ENCODE peak calls at places on chromosomes 1 and 21, in five cellular contexts. One of them, this sample, is unnamed.

GRCh38 chr1:199226163-199226562 is 587.3 kb downstream of the PTPRC start:
- DNase-seq in CD8-positive, alpha-beta T cell: no peak
- DNase-seq in NT2/D1: no peak
- DNase-seq in PC-3: peak; percentile 75
- DNase-seq in GM23338: no peak
- DNase-seq in this sample: peak; percentile 20

GRCh38 chr1:197859024-197859423 is 43.4 kb upstream of the C1orf53 start:
- DNase-seq in NT2/D1: no peak
- DNase-seq in CD8-positive, alpha-beta T cell: no peak
- DNase-seq in GM23338: no peak
- DNase-seq in PC-3: peak; percentile 27
- DNase-seq in this sample: no peak

GRCh38 chr1:25425098-25426085 is 4.8 kb upstream of the RHCE start:
- DNase-seq in NT2/D1: no peak
- DNase-seq in GM23338: no peak
- DNase-seq in PC-3: peak; percentile 80
- DNase-seq in CD8-positive, alpha-beta T cell: no peak
- DNase-seq in this sample: no peak

GRCh38 chr21:38358098-38358497 is 101.3 kb downstream of the KCNJ15 start:
- DNase-seq in PC-3: no peak
- DNase-seq in NT2/D1: no peak
- DNase-seq in GM23338: no peak
- DNase-seq in CD8-positive, alpha-beta T cell: no peak
- DNase-seq in this sample: no peak

GRCh38 chr21:36654341-36654740 is 44.6 kb upstream of the SIM2 start:
- DNase-seq in PC-3: no peak
- DNase-seq in GM23338: no peak
- DNase-seq in CD8-positive, alpha-beta T cell: no peak
- DNase-seq in NT2/D1: no peak
- DNase-seq in this sample: no peak

GRCh38 chr1:64062941-64063581 is 140.4 kb upstream of the UBE2U start:
- DNase-seq in GM23338: no peak
- DNase-seq in PC-3: peak; percentile 20
- DNase-seq in NT2/D1: no peak
- DNase-seq in CD8-positive, alpha-beta T cell: no peak
- DNase-seq in this sample: no peak

GRCh38 chr1:111565957-111566356 is 53.6 kb upstream of the RAP1A start:
- DNase-seq in PC-3: no peak
- DNase-seq in NT2/D1: no peak
- DNase-seq in CD8-positive, alpha-beta T cell: no peak
- DNase-seq in GM23338: no peak
- DNase-seq in this sample: no peak

GRCh38 chr1:167723707-167724323 is 2.0 kb downstream of the MPZL1 start:
- DNase-seq in NT2/D1: no peak
- DNase-seq in GM23338: no peak
- DNase-seq in PC-3: no peak
- DNase-seq in CD8-positive, alpha-beta T cell: no peak
- DNase-seq in this sample: no peak

GRCh38 chr1:180974236-180974635 is 48.4 kb downstream of the STX6 start:
- DNase-seq in PC-3: peak; percentile 2
- DNase-seq in CD8-positive, alpha-beta T cell: no peak
- DNase-seq in NT2/D1: no peak
- DNase-seq in GM23338: no peak
- DNase-seq in this sample: no peak

GRCh38 chr1:5473268-5473667 is 519.0 kb downstream of the NPHP4 start:
- DNase-seq in CD8-positive, alpha-beta T cell: no peak
- DNase-seq in PC-3: no peak
- DNase-seq in GM23338: no peak
- DNase-seq in NT2/D1: no peak
- DNase-seq in this sample: no peak

GRCh38 chr1:26862781-26863676 is at the start of gene SFN:
- DNase-seq in NT2/D1: no peak
- DNase-seq in PC-3: peak; percentile 98
- DNase-seq in CD8-positive, alpha-beta T cell: no peak
- DNase-seq in GM23338: peak; percentile 93
- DNase-seq in this sample: peak; percentile 62

GRCh38 chr1:56709269-56709880 is 64.3 kb downstream of the PRKAA2 start:
- DNase-seq in PC-3: peak; percentile 87
- DNase-seq in CD8-positive, alpha-beta T cell: no peak
- DNase-seq in GM23338: peak; percentile 82
- DNase-seq in NT2/D1: peak; percentile 64
- DNase-seq in this sample: peak; percentile 4

GRCh38 chr1:234589854-234590620 is 19.9 kb downstream of the IRF2BP2 start:
- DNase-seq in PC-3: no peak
- DNase-seq in CD8-positive, alpha-beta T cell: no peak
- DNase-seq in GM23338: no peak
- DNase-seq in NT2/D1: no peak
- DNase-seq in this sample: no peak

GRCh38 chr1:3467096-3468036 is 12.9 kb downstream of the ARHGEF16 start:
- DNase-seq in CD8-positive, alpha-beta T cell: no peak
- DNase-seq in GM23338: no peak
- DNase-seq in PC-3: no peak
- DNase-seq in NT2/D1: no peak
- DNase-seq in this sample: no peak

GRCh38 chr1:58397187-58397820 is 149.2 kb downstream of the OMA1 start:
- DNase-seq in CD8-positive, alpha-beta T cell: no peak
- DNase-seq in GM23338: no peak
- DNase-seq in PC-3: no peak
- DNase-seq in NT2/D1: no peak
- DNase-seq in this sample: no peak

GRCh38 chr1:204979891-204980649 is 62.9 kb upstream of the CNTN2 start:
- DNase-seq in CD8-positive, alpha-beta T cell: no peak
- DNase-seq in GM23338: no peak
- DNase-seq in PC-3: no peak
- DNase-seq in NT2/D1: no peak
- DNase-seq in this sample: no peak

GRCh38 chr1:34847094-34847493 is 12.5 kb downstream of the SMIM12 start:
- DNase-seq in NT2/D1: no peak
- DNase-seq in GM23338: no peak
- DNase-seq in CD8-positive, alpha-beta T cell: no peak
- DNase-seq in PC-3: no peak
- DNase-seq in this sample: no peak

GRCh38 chr1:97621955-97622354 is 298.9 kb downstream of the DPYD start:
- DNase-seq in CD8-positive, alpha-beta T cell: no peak
- DNase-seq in NT2/D1: no peak
- DNase-seq in PC-3: peak; percentile 81
- DNase-seq in GM23338: no peak
- DNase-seq in this sample: no peak

GRCh38 chr1:26797627-26798026 is 9.9 kb downstream of the PIGV start:
- DNase-seq in PC-3: no peak
- DNase-seq in CD8-positive, alpha-beta T cell: no peak
- DNase-seq in NT2/D1: no peak
- DNase-seq in GM23338: no peak
- DNase-seq in this sample: no peak

GRCh38 chr1:42439940-42440339 is 15.9 kb downstream of the ZMYND12 start:
- DNase-seq in CD8-positive, alpha-beta T cell: no peak
- DNase-seq in GM23338: no peak
- DNase-seq in PC-3: peak; percentile 85
- DNase-seq in NT2/D1: no peak
- DNase-seq in this sample: no peak

GRCh38 chr21:28944296-28944695 is 48.4 kb downstream of the LTN1 start:
- DNase-seq in PC-3: no peak
- DNase-seq in CD8-positive, alpha-beta T cell: no peak
- DNase-seq in GM23338: no peak
- DNase-seq in NT2/D1: no peak
- DNase-seq in this sample: no peak

GRCh38 chr21:38506606-38507331 is 8.5 kb upstream of the ERG start:
- DNase-seq in NT2/D1: no peak
- DNase-seq in CD8-positive, alpha-beta T cell: no peak
- DNase-seq in GM23338: peak; percentile 30
- DNase-seq in PC-3: no peak
- DNase-seq in this sample: no peak

GRCh38 chr1:200154069-200154767 is 126.7 kb downstream of the NR5A2 start:
- DNase-seq in CD8-positive, alpha-beta T cell: peak; percentile 11
- DNase-seq in NT2/D1: no peak
- DNase-seq in PC-3: no peak
- DNase-seq in GM23338: no peak
- DNase-seq in this sample: peak; percentile 64

GRCh38 chr1:71086331-71086730 is 5.5 kb upstream of the ZRANB2 start:
- DNase-seq in PC-3: peak; percentile 94
- DNase-seq in NT2/D1: no peak
- DNase-seq in CD8-positive, alpha-beta T cell: no peak
- DNase-seq in GM23338: no peak
- DNase-seq in this sample: no peak

GRCh38 chr1:230163205-230163604 is 96.2 kb downstream of the GALNT2 start:
- DNase-seq in GM23338: no peak
- DNase-seq in CD8-positive, alpha-beta T cell: no peak
- DNase-seq in NT2/D1: no peak
- DNase-seq in PC-3: peak; percentile 22
- DNase-seq in this sample: no peak

GRCh38 chr1:25817840-25818501 is 1.8 kb upstream of the MTFR1L start:
- DNase-seq in GM23338: peak; percentile 69
- DNase-seq in PC-3: peak; percentile 47
- DNase-seq in CD8-positive, alpha-beta T cell: no peak
- DNase-seq in NT2/D1: no peak
- DNase-seq in this sample: no peak

GRCh38 chr1:233613252-233614172 is at the start of gene KCNK1:
- DNase-seq in GM23338: peak; percentile 91
- DNase-seq in PC-3: peak; percentile 96
- DNase-seq in NT2/D1: peak; percentile 65
- DNase-seq in CD8-positive, alpha-beta T cell: no peak
- DNase-seq in this sample: peak; percentile 32

GRCh38 chr21:31117046-31117916 is 79.0 kb upstream of the KRTAP19-8 start:
- DNase-seq in NT2/D1: peak; percentile 38
- DNase-seq in CD8-positive, alpha-beta T cell: no peak
- DNase-seq in PC-3: peak; percentile 94
- DNase-seq in GM23338: no peak
- DNase-seq in this sample: no peak

GRCh38 chr1:10704383-10704882 is 92.0 kb downstream of the CASZ1 start:
- DNase-seq in GM23338: peak; percentile 88
- DNase-seq in CD8-positive, alpha-beta T cell: no peak
- DNase-seq in PC-3: no peak
- DNase-seq in NT2/D1: no peak
- DNase-seq in this sample: no peak

GRCh38 chr1:88774151-88774556 is 90.1 kb downstream of the PKN2 start:
- DNase-seq in GM23338: peak; percentile 88
- DNase-seq in PC-3: peak; percentile 91
- DNase-seq in NT2/D1: peak; percentile 22
- DNase-seq in CD8-positive, alpha-beta T cell: no peak
- DNase-seq in this sample: no peak

GRCh38 chr1:112998592-112999235 is 42.7 kb upstream of the SLC16A1 start:
- DNase-seq in PC-3: no peak
- DNase-seq in NT2/D1: no peak
- DNase-seq in CD8-positive, alpha-beta T cell: no peak
- DNase-seq in GM23338: no peak
- DNase-seq in this sample: no peak

GRCh38 chr1:205071801-205072200 is 12.5 kb downstream of the TMEM81 start:
- DNase-seq in CD8-positive, alpha-beta T cell: no peak
- DNase-seq in PC-3: no peak
- DNase-seq in GM23338: no peak
- DNase-seq in NT2/D1: no peak
- DNase-seq in this sample: no peak

GRCh38 chr1:98919211-98919610 is 85.5 kb downstream of the PLPPR5 start:
- DNase-seq in NT2/D1: no peak
- DNase-seq in CD8-positive, alpha-beta T cell: no peak
- DNase-seq in PC-3: peak; percentile 60
- DNase-seq in GM23338: no peak
- DNase-seq in this sample: no peak

GRCh38 chr1:41851589-41851988 is 67.1 kb downstream of the HIVEP3 start:
- DNase-seq in NT2/D1: no peak
- DNase-seq in GM23338: peak; percentile 25
- DNase-seq in PC-3: peak; percentile 96
- DNase-seq in CD8-positive, alpha-beta T cell: no peak
- DNase-seq in this sample: no peak

GRCh38 chr1:181128592-181129497 is 40.3 kb downstream of the IER5 start:
- DNase-seq in NT2/D1: no peak
- DNase-seq in PC-3: no peak
- DNase-seq in GM23338: peak; percentile 51
- DNase-seq in CD8-positive, alpha-beta T cell: no peak
- DNase-seq in this sample: peak; percentile 82

GRCh38 chr1:174912243-174912642 is 87.5 kb upstream of the CACYBP start:
- DNase-seq in GM23338: no peak
- DNase-seq in NT2/D1: no peak
- DNase-seq in CD8-positive, alpha-beta T cell: no peak
- DNase-seq in PC-3: no peak
- DNase-seq in this sample: peak; percentile 23

GRCh38 chr1:16013220-16013907 is 4.5 kb downstream of the HSPB7 start:
- DNase-seq in GM23338: peak; percentile 90
- DNase-seq in CD8-positive, alpha-beta T cell: no peak
- DNase-seq in NT2/D1: no peak
- DNase-seq in PC-3: peak; percentile 36
- DNase-seq in this sample: peak; percentile 45

GRCh38 chr1:181448461-181448860 is 34.9 kb upstream of the CACNA1E start:
- DNase-seq in CD8-positive, alpha-beta T cell: no peak
- DNase-seq in NT2/D1: no peak
- DNase-seq in GM23338: no peak
- DNase-seq in PC-3: no peak
- DNase-seq in this sample: no peak

GRCh38 chr1:245953876-245954660 is 553.0 kb downstream of the SMYD3 start:
- DNase-seq in NT2/D1: no peak
- DNase-seq in GM23338: no peak
- DNase-seq in CD8-positive, alpha-beta T cell: no peak
- DNase-seq in PC-3: peak; percentile 23
- DNase-seq in this sample: no peak

GRCh38 chr21:27462786-27463185 is 495.9 kb upstream of the ADAMTS5 start:
- DNase-seq in CD8-positive, alpha-beta T cell: no peak
- DNase-seq in PC-3: no peak
- DNase-seq in NT2/D1: no peak
- DNase-seq in GM23338: no peak
- DNase-seq in this sample: no peak
- H3K36me3 ChIP-seq in CD8-positive, alpha-beta T cell: no peaks in the 10 kb centered on the region
- H3K36me3 ChIP-seq in PC-3: no peaks in the 10 kb centered on the region
- H3K36me3 ChIP-seq in NT2/D1: no peaks in the 10 kb centered on the region
- H3K36me3 ChIP-seq in GM23338: no peaks in the 10 kb centered on the region
- H3K36me3 ChIP-seq in this sample: no peaks in the 10 kb centered on the region

GRCh38 chr1:39690943-39691382 is 270 bp downstream of the HPCAL4 start:
- DNase-seq in GM23338: no peak
- DNase-seq in CD8-positive, alpha-beta T cell: no peak
- DNase-seq in NT2/D1: no peak
- DNase-seq in PC-3: no peak
- DNase-seq in this sample: no peak
- H3K4me3 ChIP-seq in GM23338: peak overlapping the region; percentile 59
- H3K4me3 ChIP-seq in CD8-positive, alpha-beta T cell: peak overlapping the region; percentile 82
- H3K4me3 ChIP-seq in NT2/D1: peak overlapping the region; percentile 13
- H3K4me3 ChIP-seq in PC-3: peak overlapping the region; percentile 50
- H3K4me3 ChIP-seq in this sample: peak overlapping the region; percentile 55

DNA sequence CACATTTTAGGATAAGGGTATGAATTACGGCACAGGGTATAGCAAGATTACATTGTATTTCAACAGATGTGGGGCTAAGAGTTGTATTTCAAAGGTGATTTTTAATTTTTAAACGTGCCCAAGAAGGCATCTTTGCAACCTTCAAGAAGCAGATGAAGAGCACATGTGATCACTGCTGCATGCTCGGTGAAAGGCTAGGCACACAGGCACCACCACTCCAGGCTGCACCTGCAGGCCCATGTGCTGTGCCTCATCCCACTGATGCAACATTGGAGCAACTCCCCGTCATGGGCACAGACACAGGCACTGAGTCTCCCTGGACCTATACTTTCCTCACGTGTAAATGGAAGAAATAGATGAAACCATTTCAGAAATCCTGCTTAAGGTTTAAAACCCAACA is 23.5 kb downstream of the UBE2G2 start:
- DNase-seq in GM23338: no peak
- DNase-seq in CD8-positive, alpha-beta T cell: no peak
- DNase-seq in NT2/D1: no peak
- DNase-seq in PC-3: no peak
- DNase-seq in this sample: no peak
- H3K36me3 ChIP-seq in GM23338: peaks cover 29% of the 10 kb centered on the region
- H3K36me3 ChIP-seq in CD8-positive, alpha-beta T cell: peaks cover 19% of the 10 kb centered on the region
- H3K36me3 ChIP-seq in NT2/D1: peaks cover 79% of the 10 kb centered on the region
- H3K36me3 ChIP-seq in PC-3: peaks cover 63% of the 10 kb centered on the region
- H3K36me3 ChIP-seq in this sample: peaks cover 23% of the 10 kb centered on the region

GRCh38 chr1:40620586-40620985 is 44.9 kb downstream of the RIMS3 start:
- DNase-seq in PC-3: no peak
- DNase-seq in CD8-positive, alpha-beta T cell: no peak
- DNase-seq in GM23338: no peak
- DNase-seq in NT2/D1: no peak
- DNase-seq in this sample: no peak
- H3K4me3 ChIP-seq in PC-3: no peak overlapping the region
- H3K4me3 ChIP-seq in CD8-positive, alpha-beta T cell: no peak overlapping the region
- H3K4me3 ChIP-seq in GM23338: no peak overlapping the region
- H3K4me3 ChIP-seq in NT2/D1: no peak overlapping the region
- H3K4me3 ChIP-seq in this sample: no peak overlapping the region

This sample was measured in GM06990.